ENCODE peak calls at places on chromosomes 11 and 22, in five cellular contexts. U, E, I, D and V are unnamed samples.

GRCh38 chr11:47149781-47150180 is 26.9 kb downstream of the ARFGAP2 start:
- DNase-seq in D (no peak), E (no peak), I (no peak), U (no peak), V (no peak)

GRCh38 chr11:2592559-2593392 is 107.0 kb downstream of the KCNQ1OT1 start:
- DNase-seq in E (peak; percentile 72), I (no peak), D (no peak), U (peak; percentile 30), V (no peak)

GRCh38 chr11:66891849-66892660 is 35.2 kb downstream of the LRFN4 start:
- DNase-seq in D (no peak), U (no peak), E (peak; percentile 94), I (no peak), V (peak; percentile 99)

GRCh38 chr11:45052361-45052760 is 94.1 kb upstream of the PRDM11 start:
- DNase-seq in I (no peak), E (no peak), D (no peak), U (no peak), V (no peak)

GRCh38 chr11:3182462-3182852 is 17.3 kb upstream of the OSBPL5 start:
- DNase-seq in U (peak; percentile 25), E (peak; percentile 15), D (no peak), I (no peak), V (no peak)

GRCh38 chr22:27734066-27734465 is 67.5 kb downstream of the MN1 start:
- DNase-seq in D (no peak), E (no peak), U (no peak), I (no peak), V (no peak)

GRCh38 chr11:125263268-125263790 is 98.8 kb downstream of the PKNOX2 start:
- DNase-seq in I (no peak), E (peak; percentile 88), U (peak; percentile 73), D (peak; percentile 94), V (no peak)

GRCh38 chr22:37546436-37547248 is 13.6 kb upstream of the CDC42EP1 start:
- DNase-seq in U (peak; percentile 73), E (peak; percentile 92), D (no peak), I (no peak), V (no peak)

GRCh38 chr22:17674152-17674551 is 35.6 kb downstream of the BCL2L13 start:
- DNase-seq in I (no peak), U (no peak), D (no peak), E (no peak), V (no peak)

GRCh38 chr11:1604181-1604580 is 4.1 kb downstream of the KRTAP5-3 start:
- DNase-seq in I (no peak), D (no peak), U (no peak), E (no peak), V (no peak)

GRCh38 chr22:30609260-30610185 is 2.5 kb downstream of the TCN2 start:
- DNase-seq in U (no peak), I (no peak), D (no peak), E (peak; percentile 97), V (peak; percentile 81)

GRCh38 chr22:32904044-32904443 is 102.5 kb downstream of the TIMP3 start:
- DNase-seq in U (no peak), E (peak; percentile 58), D (peak; percentile 38), I (peak; percentile 35), V (peak; percentile 63)

GRCh38 chr11:1073261-1073724 is 1.4 kb upstream of the MUC2 start:
- DNase-seq in D (no peak), E (peak; percentile 93), I (no peak), U (peak; percentile 75), V (peak; percentile 49)

GRCh38 chr11:104078250-104078649 is 41.8 kb downstream of the DDI1 start:
- DNase-seq in E (peak; percentile 5), I (no peak), D (no peak), U (no peak), V (no peak)

GRCh38 chr22:33658775-33659174 is 261.5 kb downstream of the LARGE1 start:
- DNase-seq in I (no peak), D (no peak), U (no peak), E (no peak), V (no peak)

GRCh38 chr11:102497061-102497460 is 33.5 kb downstream of the MMP7 start:
- DNase-seq in D (no peak), U (no peak), E (no peak), I (no peak), V (no peak)

GRCh38 chr11:17014321-17014773 is at the start of gene PLEKHA7:
- DNase-seq in D (peak; percentile 21), I (no peak), U (no peak), E (peak; percentile 92), V (no peak)

GRCh38 chr22:20953668-20954500 is 13.2 kb upstream of the AIFM3 start:
- DNase-seq in I (no peak), D (no peak), U (no peak), E (peak; percentile 51), V (peak; percentile 98)

GRCh38 chr11:96050435-96051182 is 126.7 kb upstream of the MTMR2 start:
- DNase-seq in D (no peak), I (no peak), U (no peak), E (no peak), V (no peak)

GRCh38 chr11:112343368-112344039 is 82.8 kb upstream of the PLET1 start:
- DNase-seq in U (no peak), E (peak; percentile 31), D (no peak), I (no peak), V (peak; percentile 14)

GRCh38 chr11:36409152-36409713 is 100.8 kb downstream of the TRAF6 start:
- DNase-seq in U (no peak), E (peak; percentile 46), I (peak; percentile 14), D (no peak), V (peak; percentile 41)

GRCh38 chr11:16778876-16779275 is 40.4 kb downstream of the C11orf58 start:
- DNase-seq in U (no peak), E (peak; percentile 58), D (no peak), I (no peak), V (no peak)

GRCh38 chr11:126282361-126282741 is 542 bp upstream of the TIRAP start:
- DNase-seq in U (no peak), I (peak; percentile 35), D (no peak), E (peak; percentile 90), V (no peak)

GRCh38 chr22:37241351-37242142 is 2.5 kb downstream of the RAC2 start:
- DNase-seq in I (no peak), U (peak; percentile 60), E (peak; percentile 77), D (no peak), V (no peak)

GRCh38 chr11:87097582-87097981 is 59.8 kb downstream of the TMEM135 start:
- DNase-seq in E (no peak), D (peak; percentile 18), U (no peak), I (peak; percentile 51), V (peak; percentile 46)

GRCh38 chr22:35761037-35761436 is 43.4 kb downstream of the APOL5 start:
- DNase-seq in D (no peak), I (no peak), E (no peak), U (no peak), V (no peak)

GRCh38 chr11:26779466-26779865 is 57.6 kb upstream of the SLC5A12 start:
- DNase-seq in U (no peak), D (no peak), E (no peak), I (no peak), V (no peak)

GRCh38 chr11:32071811-32072210 is 19.1 kb upstream of the RCN1 start:
- DNase-seq in I (no peak), E (peak; percentile 38), D (peak; percentile 20), U (no peak), V (peak; percentile 43)

GRCh38 chr22:46657655-46657953 is 37.4 kb downstream of the GRAMD4 start:
- DNase-seq in U (no peak), I (no peak), D (no peak), E (no peak), V (no peak)

GRCh38 chr11:82969811-82970210 is 68.3 kb downstream of the DDIAS start:
- DNase-seq in U (no peak), E (peak; percentile 35), D (no peak), I (peak; percentile 94), V (no peak)
- H3K4me3 ChIP-seq in U (no peak overlapping the region), E (no peak overlapping the region), D (no peak overlapping the region), I (peak overlapping the region; percentile 33), V (no peak overlapping the region)

GRCh38 chr11:118079507-118079906 is 2.6 kb downstream of the TMPRSS4 start:
- DNase-seq in I (no peak), U (no peak), E (no peak), D (no peak), V (peak; percentile 38)
- H3K4me3 ChIP-seq in I (no peak overlapping the region), U (no peak overlapping the region), E (no peak overlapping the region), D (peak overlapping the region; percentile 53), V (no peak overlapping the region)

GRCh38 chr11:63845911-63846310 is 7.0 kb downstream of the MARK2 start:
- DNase-seq in I (no peak), E (no peak), U (no peak), D (no peak), V (no peak)

GRCh38 chr11:63840356-63841060 is 1.6 kb downstream of the MARK2 start:
- DNase-seq in D (no peak), E (peak; percentile 81), I (peak; percentile 42), U (no peak), V (peak; percentile 39)

GRCh38 chr11:63845305-63845704 is 6.4 kb downstream of the MARK2 start:
- DNase-seq in I (no peak), D (no peak), U (no peak), E (no peak), V (peak; percentile 90)

GRCh38 chr11:63841554-63841953 is 2.6 kb downstream of the MARK2 start:
- DNase-seq in D (no peak), U (peak; percentile 69), I (no peak), E (no peak), V (peak; percentile 69)

DNA sequence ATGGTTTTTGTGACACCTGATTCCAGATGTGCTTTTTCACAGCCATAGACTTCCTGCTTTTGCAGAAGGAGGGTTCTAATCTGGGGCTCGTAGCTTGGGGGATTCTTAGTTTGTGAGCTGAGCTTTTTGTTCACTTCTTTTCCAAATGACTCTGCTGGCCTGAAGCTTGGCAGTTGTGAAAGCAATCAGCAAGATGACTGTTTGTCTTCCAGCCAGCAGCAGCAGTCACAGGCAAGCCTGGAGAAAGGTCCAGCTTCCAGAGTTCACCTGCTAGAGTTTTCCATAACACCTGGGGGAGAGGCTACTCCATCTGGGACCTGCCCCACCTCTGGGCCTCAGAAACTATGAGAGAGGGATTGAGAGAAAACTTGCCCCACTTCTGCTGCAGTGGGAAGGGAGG is 4.1 kb downstream of the MARK2 start:
- DNase-seq in D (no peak), U (no peak), E (no peak), I (no peak), V (no peak)
- H3K4me3 ChIP-seq in D (no peak overlapping the region), U (no peak overlapping the region), E (no peak overlapping the region), I (no peak overlapping the region), V (no peak overlapping the region)

DNA sequence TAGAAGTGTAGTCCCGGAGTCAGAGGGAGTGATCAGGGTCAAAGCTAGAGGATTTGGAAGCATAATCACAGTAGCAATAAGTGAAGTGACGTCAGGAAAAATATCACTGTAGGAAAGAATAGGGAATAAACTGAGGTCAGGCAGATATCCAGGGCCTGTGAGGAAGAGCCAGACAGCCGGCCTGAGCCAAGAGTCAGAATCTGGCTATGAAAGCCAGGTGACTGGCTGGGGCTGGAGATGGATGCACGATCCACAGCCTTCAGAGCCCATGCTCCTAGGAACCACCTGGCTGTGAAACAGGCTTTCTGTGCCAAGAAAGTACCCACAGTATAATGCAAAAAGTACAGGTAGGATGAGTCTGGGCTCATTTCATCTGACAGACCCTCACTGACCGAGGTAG is 21.4 kb downstream of the TRIM66 start:
- DNase-seq in U (no peak), D (no peak), E (no peak), I (no peak), V (no peak)
- H3K4me3 ChIP-seq in U (no peak overlapping the region), D (no peak overlapping the region), E (no peak overlapping the region), I (no peak overlapping the region), V (no peak overlapping the region)

GRCh38 chr22:50260434-50260800 is 1.1 kb downstream of the MAPK12 start:
- DNase-seq in I (no peak), D (no peak), U (no peak), E (peak; percentile 93), V (no peak)
- H3K4me3 ChIP-seq in I (peak overlapping the region; percentile 83), D (peak overlapping the region; percentile 97), U (peak overlapping the region; percentile 57), E (peak overlapping the region; percentile 74), V (peak overlapping the region; percentile 52)